ENCODE peak calls at places on chromosome 2, in nine cellular contexts. K is HuH-7, C is cardiac septum, H is NCI-H774, S is NCI-H1436 treated with DMSO at 0.1 percent for 48 hours, V is lower leg skin, M is left ventricle myocardium inferior, X is GM23338, U is mucosa of gallbladder. N is an unnamed sample.

GRCh38 chr2:45771251-45771650 is 119.8 kb downstream of the PRKCE start:
- DNase-seq in K (no peak), C (peak), H (no peak), S (no peak), V (peak), M (peak), X (peak), U (peak), N (peak)

GRCh38 chr2:207750315-207750714 is 19.4 kb downstream of the FZD5 start:
- DNase-seq in K (no peak), C (no peak), H (no peak), S (peak), V (no peak), M (no peak), X (peak), U (no peak), N (no peak)

GRCh38 chr2:200713003-200713703 is 98.6 kb upstream of the BZW1 start:
- DNase-seq in K (peak), C (peak), H (peak), S (peak), V (peak), M (peak), X (peak), U (peak), N (peak)

GRCh38 chr2:147989809-147990403 is 30.6 kb downstream of the ORC4 start:
- DNase-seq in K (peak), C (no peak), H (no peak), S (no peak), V (no peak), M (no peak), X (peak), U (no peak), N (no peak)

GRCh38 chr2:225354281-225354774 is 45.2 kb upstream of the NYAP2 start:
- DNase-seq in K (no peak), C (no peak), H (no peak), S (no peak), V (no peak), M (no peak), X (no peak), U (no peak), N (no peak)

GRCh38 chr2:190180313-190181065 is 118.0 kb upstream of the MSTN start:
- DNase-seq in K (peak), C (peak), H (peak), S (no peak), V (no peak), M (peak), X (peak), U (no peak), N (peak)

GRCh38 chr2:155060906-155061305 is 362.4 kb downstream of the KCNJ3 start:
- DNase-seq in K (no peak), C (no peak), H (no peak), S (no peak), V (no peak), M (no peak), X (no peak), U (no peak), N (no peak)

GRCh38 chr2:64675860-64676259 is 22.1 kb upstream of the SERTAD2 start:
- DNase-seq in K (no peak), C (no peak), H (no peak), S (no peak), V (no peak), M (no peak), X (no peak), U (no peak), N (no peak)

GRCh38 chr2:102106133-102106556 is 36.4 kb upstream of the IL1R1 start:
- DNase-seq in K (no peak), C (no peak), H (no peak), S (no peak), V (no peak), M (no peak), X (no peak), U (no peak), N (no peak)

GRCh38 chr2:69801745-69802144 is 27.7 kb upstream of the GMCL1 start:
- DNase-seq in K (no peak), C (no peak), H (no peak), S (no peak), V (no peak), M (no peak), X (no peak), U (no peak), N (no peak)